ENCODE peak calls at places on chromosomes 1 and 21, in four cellular contexts. C is left ventricle myocardium inferior, S is PC-9, X is glutamatergic neuron. K is an unnamed sample.

GRCh38 chr1:91811363-91812025 is 74.5 kb downstream of the TGFBR3 start:
- DNase-seq in C (no peak), S (no peak), X (no peak), K (no peak)

GRCh38 chr1:245871881-245872280 is 635.2 kb downstream of the SMYD3 start:
- DNase-seq in X (no peak), S (no peak), C (no peak), K (no peak)

GRCh38 chr1:47713960-47714359 is 276.1 kb downstream of the FOXD2 start:
- DNase-seq in C (no peak), X (no peak), S (no peak), K (no peak)

GRCh38 chr1:12294076-12294475 is 64.2 kb downstream of the VPS13D start:
- DNase-seq in C (no peak), X (no peak), S (no peak), K (peak; percentile 8)

GRCh38 chr21:31878831-31879230 is 6.0 kb downstream of the HUNK start:
- DNase-seq in S (no peak), C (no peak), X (no peak), K (no peak)

GRCh38 chr1:153505576-153505975 is 30.2 kb downstream of the S100A6 start:
- DNase-seq in X (no peak), S (no peak), C (no peak), K (no peak)

GRCh38 chr1:214396319-214396718 is 115.4 kb downstream of the SMYD2 start:
- DNase-seq in X (no peak), S (no peak), C (no peak), K (no peak)

GRCh38 chr1:18280956-18281355 is 173.4 kb downstream of the IGSF21 start:
- DNase-seq in X (no peak), S (no peak), C (no peak), K (no peak)

GRCh38 chr1:221715321-221716169 is 26.3 kb downstream of the DUSP10 start:
- DNase-seq in S (no peak), X (peak; percentile 31), C (no peak), K (peak; percentile 60)

GRCh38 chr1:228765543-228765942 is 30.3 kb downstream of the RHOU start:
- DNase-seq in X (no peak), S (no peak), C (no peak), K (no peak)

GRCh38 chr1:151720190-151720953 is 950 bp upstream of the RIIAD1 start:
- DNase-seq in S (no peak), C (no peak), X (no peak), K (no peak)

GRCh38 chr1:6727535-6727934 is 25.9 kb upstream of the DNAJC11 start:
- DNase-seq in X (peak; percentile 76), C (peak; percentile 35), S (peak; percentile 44), K (peak; percentile 71)

GRCh38 chr1:11280719-11281376 is 7.8 kb downstream of the UBIAD1 start:
- DNase-seq in X (no peak), C (no peak), S (no peak), K (no peak)

GRCh38 chr21:26091480-26092018 is 79.0 kb downstream of the APP start:
- DNase-seq in X (no peak), C (no peak), S (no peak), K (no peak)

GRCh38 chr1:174333437-174333836 is 114.3 kb upstream of the GPR52 start:
- DNase-seq in X (no peak), S (no peak), C (no peak), K (no peak)

GRCh38 chr1:930633-931138 is 7.0 kb downstream of the SAMD11 start:
- DNase-seq in S (no peak), X (no peak), C (no peak), K (no peak)

GRCh38 chr1:54095543-54096286 is 42.3 kb downstream of the TCEANC2 start:
- DNase-seq in S (no peak), X (no peak), C (no peak), K (no peak)

GRCh38 chr21:33135925-33136324 is 66.0 kb downstream of the OLIG1 start:
- DNase-seq in C (no peak), X (no peak), S (no peak), K (no peak)

GRCh38 chr1:204338997-204339396 is 20.7 kb downstream of the PLEKHA6 start:
- DNase-seq in S (no peak), X (no peak), C (no peak), K (no peak)

GRCh38 chr1:245599413-245600174 is 444.8 kb downstream of the KIF26B start:
- DNase-seq in C (no peak), X (no peak), S (no peak), K (peak; percentile 97)

GRCh38 chr1:86868477-86868876 is 45.4 kb downstream of the SELENOF start:
- DNase-seq in C (no peak), S (no peak), X (no peak), K (peak; percentile 49)

GRCh38 chr1:163980391-163980790 is 578.6 kb upstream of the PBX1 start:
- DNase-seq in X (no peak), C (no peak), S (no peak), K (no peak)

GRCh38 chr1:204484948-204485347 is 9.7 kb downstream of the PIK3C2B start:
- DNase-seq in S (no peak), C (no peak), X (no peak), K (no peak)

GRCh38 chr1:201748331-201748730 is 80.6 kb upstream of the IPO9 start:
- DNase-seq in S (peak; percentile 54), C (no peak), X (no peak), K (peak; percentile 69)

GRCh38 chr1:97674517-97674916 is 246.3 kb downstream of the DPYD start:
- DNase-seq in S (no peak), X (no peak), C (no peak), K (no peak)

DNA sequence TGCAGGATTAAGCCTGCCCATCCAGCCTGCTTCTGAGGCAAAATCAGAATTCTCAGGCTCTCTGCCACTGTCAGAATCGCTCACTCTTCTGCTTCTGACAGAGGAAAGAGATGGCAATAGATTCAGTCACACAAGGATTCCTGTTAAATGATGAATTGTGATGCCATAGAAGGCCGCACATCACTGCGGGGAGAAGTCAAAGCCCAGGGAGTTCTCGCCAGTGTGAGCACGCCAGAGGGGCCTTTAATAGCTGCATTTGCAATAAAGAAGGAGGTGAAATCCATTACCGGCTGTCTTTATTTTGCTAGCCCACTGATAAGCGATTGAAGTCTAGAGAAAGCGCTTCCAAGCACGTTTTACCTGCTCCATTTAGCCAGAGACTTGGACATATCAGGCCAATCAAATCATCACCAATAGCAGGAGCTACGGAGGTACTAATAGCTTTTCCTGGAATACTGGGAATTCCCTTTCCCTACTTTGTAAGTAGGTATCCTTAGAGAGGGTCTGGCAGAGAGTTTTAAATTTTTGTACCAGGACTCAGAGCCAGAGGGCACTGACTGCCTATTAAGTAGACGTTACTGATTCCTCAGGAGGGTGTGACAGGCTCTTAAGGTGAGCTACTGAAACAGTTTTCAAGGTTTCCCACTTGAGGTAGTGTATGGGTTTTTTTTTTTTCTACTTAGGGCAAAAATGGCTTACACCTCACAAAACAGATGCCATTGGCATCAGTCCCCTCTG is 10.1 kb upstream of the TARBP1 start:
- DNase-seq in S (no peak), C (no peak), X (no peak), K (no peak)
- TF ChIP-seq CTCF in S (no peak), C (no peak), X (no peak), K (no peak)

DNA sequence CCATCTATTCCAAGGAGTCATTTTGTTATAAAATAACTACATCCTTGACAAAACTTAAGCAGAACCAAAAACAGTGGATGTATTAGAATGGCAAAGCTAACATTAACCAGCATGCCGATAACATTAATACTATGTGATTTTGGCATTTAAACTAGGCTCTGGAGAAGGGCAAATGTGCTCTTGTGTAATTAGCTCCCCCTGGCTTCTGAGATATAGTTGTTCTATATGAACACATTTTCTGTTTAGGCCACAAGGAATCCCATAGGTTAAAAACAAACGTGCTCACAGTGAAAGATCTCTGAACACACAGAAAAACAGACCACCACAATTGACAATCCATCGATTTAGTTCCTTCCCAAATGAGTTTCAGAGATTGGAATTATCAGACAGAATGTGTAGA is 57.4 kb upstream of the TARS2 start:
- DNase-seq in C (no peak), X (no peak), S (no peak), K (peak; percentile 40)
- TF ChIP-seq CTCF in C (peak; percentile 36), X (no peak), S (no peak), K (peak; percentile 29)

GRCh38 chr1:199282910-199283309 is 644.1 kb downstream of the PTPRC start:
- DNase-seq in X (no peak), S (no peak), C (no peak), K (no peak)

GRCh38 chr1:199279107-199279506 is 640.3 kb downstream of the PTPRC start:
- DNase-seq in C (no peak), S (no peak), X (no peak), K (peak; percentile 39)

GRCh38 chr1:199283814-199284213 is 645.0 kb downstream of the PTPRC start:
- DNase-seq in C (no peak), S (no peak), X (no peak), K (no peak)

GRCh38 chr1:199279872-199280649 is 641.2 kb downstream of the PTPRC start:
- DNase-seq in C (no peak), X (no peak), S (no peak), K (no peak)
- TF ChIP-seq CTCF in C (no peak), X (no peak), S (no peak), K (no peak)

GRCh38 chr1:212698467-212699103 is 1.1 kb downstream of the BATF3 start:
- DNase-seq in C (no peak), S (no peak), X (no peak), K (no peak)
- TF ChIP-seq CTCF in C (no peak), S (no peak), X (no peak), K (no peak)

GRCh38 chr21:41746744-41747006 is 20.2 kb downstream of the RIPK4 start:
- DNase-seq in C (no peak), X (no peak), S (no peak), K (no peak)

GRCh38 chr21:41744028-41744940 is 22.6 kb downstream of the RIPK4 start:
- DNase-seq in C (no peak), S (no peak), X (no peak), K (no peak)

GRCh38 chr21:41745026-41745820 is 21.6 kb downstream of the RIPK4 start:
- DNase-seq in C (no peak), X (no peak), S (no peak), K (no peak)

GRCh38 chr21:41747943-41748738 is 18.7 kb downstream of the RIPK4 start:
- DNase-seq in S (no peak), X (no peak), C (no peak), K (no peak)

DNA sequence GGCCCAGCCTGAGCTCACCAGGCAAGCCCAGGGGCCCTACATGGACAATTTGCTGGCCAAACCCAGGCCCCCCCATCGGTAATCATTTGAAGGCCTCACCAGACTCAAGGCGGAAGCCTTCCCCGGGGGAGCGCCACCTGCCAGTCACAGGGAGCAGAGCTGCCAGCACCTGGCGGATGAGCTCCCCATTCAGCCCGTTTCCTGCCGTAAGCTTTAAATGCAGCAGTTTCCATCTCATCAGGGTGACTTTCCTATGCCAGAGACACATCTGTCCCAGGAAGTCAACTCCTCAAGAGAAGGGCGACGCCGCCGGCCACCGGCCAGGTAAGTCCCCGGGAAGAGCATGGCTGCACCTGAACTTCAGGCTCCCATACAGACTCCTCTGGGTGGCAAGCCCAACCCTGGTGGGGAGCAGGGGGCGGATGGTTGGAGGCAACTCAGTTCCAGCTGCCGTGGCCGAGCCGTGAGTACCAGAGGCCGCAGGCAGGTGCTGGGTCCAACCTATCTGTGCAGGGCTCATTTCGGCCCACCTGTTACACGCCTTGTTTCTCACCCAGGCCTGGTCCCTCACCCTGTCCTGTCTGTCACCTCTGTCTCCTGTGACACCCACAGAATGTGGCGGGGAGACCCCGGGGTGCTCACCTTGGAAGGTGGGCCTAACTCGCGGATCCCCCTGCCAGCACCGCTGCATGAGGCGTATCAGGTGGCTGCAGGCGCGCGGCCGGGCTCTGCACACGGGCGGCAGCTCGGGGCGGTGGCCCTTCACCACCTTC is 20.7 kb downstream of the RIPK4 start:
- DNase-seq in S (no peak), X (no peak), C (no peak), K (no peak)
- TF ChIP-seq CTCF in S (no peak), X (no peak), C (no peak), K (no peak)